ENCODE peak calls at places on chromosomes 6 and 20, in six cellular contexts. One of them, this sample, is unnamed.

GRCh38 chr20:63745961-63746765 is 6.6 kb downstream of the SLC2A4RG start:
- DNase-seq in HepG2: no peak
- DNase-seq in A549: no peak
- DNase-seq in H1: no peak
- DNase-seq in endothelial cell of umbilical vein: no peak
- DNase-seq in K562: no peak
- DNase-seq in this sample: no peak

GRCh38 chr6:157728183-157728881 is 94.7 kb upstream of the SNX9 start:
- DNase-seq in H1: no peak
- DNase-seq in endothelial cell of umbilical vein: no peak
- DNase-seq in HepG2: peak; percentile 99
- DNase-seq in A549: no peak
- DNase-seq in K562: no peak
- DNase-seq in this sample: no peak

GRCh38 chr6:157123245-157123644 is 200.1 kb downstream of the TMEM242 start:
- DNase-seq in endothelial cell of umbilical vein: no peak
- DNase-seq in K562: no peak
- DNase-seq in HepG2: no peak
- DNase-seq in A549: no peak
- DNase-seq in H1: no peak
- DNase-seq in this sample: no peak

GRCh38 chr6:129686941-129687627 is 22.9 kb downstream of the ARHGAP18 start:
- DNase-seq in HepG2: no peak
- DNase-seq in endothelial cell of umbilical vein: no peak
- DNase-seq in A549: no peak
- DNase-seq in K562: no peak
- DNase-seq in H1: no peak
- DNase-seq in this sample: no peak

GRCh38 chr20:57481281-57481711 is 43.6 kb downstream of the CTCFL start:
- DNase-seq in HepG2: no peak
- DNase-seq in K562: no peak
- DNase-seq in endothelial cell of umbilical vein: no peak
- DNase-seq in H1: no peak
- DNase-seq in A549: no peak
- DNase-seq in this sample: no peak

GRCh38 chr6:68238097-68238597 is 396.9 kb upstream of the ADGRB3 start:
- DNase-seq in endothelial cell of umbilical vein: no peak
- DNase-seq in H1: no peak
- DNase-seq in HepG2: no peak
- DNase-seq in K562: no peak
- DNase-seq in A549: no peak
- DNase-seq in this sample: no peak

GRCh38 chr6:26478100-26478984 is 20.6 kb downstream of the BTN2A1 start:
- DNase-seq in H1: no peak
- DNase-seq in A549: no peak
- DNase-seq in K562: no peak
- DNase-seq in HepG2: no peak
- DNase-seq in endothelial cell of umbilical vein: no peak
- DNase-seq in this sample: no peak

GRCh38 chr20:34023937-34024732 is 30.4 kb downstream of the RALY start:
- DNase-seq in endothelial cell of umbilical vein: no peak
- DNase-seq in H1: no peak
- DNase-seq in HepG2: no peak
- DNase-seq in K562: no peak
- DNase-seq in A549: no peak
- DNase-seq in this sample: no peak

GRCh38 chr6:139364302-139364981 is 10.0 kb downstream of the CITED2 start:
- DNase-seq in HepG2: no peak
- DNase-seq in K562: peak; percentile 64
- DNase-seq in H1: no peak
- DNase-seq in endothelial cell of umbilical vein: peak; percentile 66
- DNase-seq in A549: peak; percentile 27
- DNase-seq in this sample: no peak

GRCh38 chr20:47860049-47860830 is 75.0 kb upstream of the SULF2 start:
- DNase-seq in endothelial cell of umbilical vein: no peak
- DNase-seq in HepG2: no peak
- DNase-seq in A549: no peak
- DNase-seq in K562: no peak
- DNase-seq in H1: no peak
- DNase-seq in this sample: no peak

GRCh38 chr6:30411515-30412207 is 66.7 kb downstream of the RPP21 start:
- DNase-seq in K562: peak; percentile 30
- DNase-seq in endothelial cell of umbilical vein: peak; percentile 41
- DNase-seq in HepG2: peak; percentile 52
- DNase-seq in A549: peak; percentile 51
- DNase-seq in H1: peak; percentile 79
- DNase-seq in this sample: peak; percentile 80

GRCh38 chr20:44533928-44534327 is 12.1 kb upstream of the SERINC3 start:
- DNase-seq in K562: no peak
- DNase-seq in HepG2: no peak
- DNase-seq in A549: no peak
- DNase-seq in endothelial cell of umbilical vein: no peak
- DNase-seq in H1: no peak
- DNase-seq in this sample: no peak

GRCh38 chr6:148509152-148509571 is 166.5 kb downstream of the SASH1 start:
- DNase-seq in endothelial cell of umbilical vein: no peak
- DNase-seq in H1: no peak
- DNase-seq in A549: no peak
- DNase-seq in HepG2: no peak
- DNase-seq in K562: no peak
- DNase-seq in this sample: no peak

GRCh38 chr6:33144373-33144772 is 47.9 kb downstream of the COL11A2 start:
- DNase-seq in H1: no peak
- DNase-seq in endothelial cell of umbilical vein: peak; percentile 14
- DNase-seq in A549: no peak
- DNase-seq in HepG2: no peak
- DNase-seq in K562: peak; percentile 2
- DNase-seq in this sample: no peak

GRCh38 chr20:58991720-58992119 is 10.7 kb downstream of the NELFCD start:
- DNase-seq in K562: no peak
- DNase-seq in endothelial cell of umbilical vein: no peak
- DNase-seq in A549: no peak
- DNase-seq in HepG2: peak; percentile 89
- DNase-seq in H1: no peak
- DNase-seq in this sample: no peak

GRCh38 chr6:2020909-2021308 is 224.5 kb downstream of the GMDS start:
- DNase-seq in endothelial cell of umbilical vein: peak; percentile 66
- DNase-seq in K562: no peak
- DNase-seq in A549: no peak
- DNase-seq in H1: no peak
- DNase-seq in HepG2: no peak
- DNase-seq in this sample: no peak

GRCh38 chr6:158145940-158146339 is 22.1 kb downstream of the SERAC1 start:
- DNase-seq in HepG2: no peak
- DNase-seq in A549: no peak
- DNase-seq in H1: no peak
- DNase-seq in K562: no peak
- DNase-seq in endothelial cell of umbilical vein: no peak
- DNase-seq in this sample: no peak

GRCh38 chr6:170564936-170565530 is 10.9 kb downstream of the TBP start:
- DNase-seq in HepG2: no peak
- DNase-seq in H1: no peak
- DNase-seq in endothelial cell of umbilical vein: no peak
- DNase-seq in A549: no peak
- DNase-seq in K562: no peak
- DNase-seq in this sample: no peak

GRCh38 chr6:120652506-120652905 is 681.8 kb downstream of the TBC1D32 start:
- DNase-seq in H1: no peak
- DNase-seq in K562: no peak
- DNase-seq in endothelial cell of umbilical vein: no peak
- DNase-seq in HepG2: no peak
- DNase-seq in A549: no peak
- DNase-seq in this sample: no peak

GRCh38 chr20:5974531-5974930 is 24.1 kb downstream of the MCM8 start:
- DNase-seq in K562: no peak
- DNase-seq in HepG2: no peak
- DNase-seq in A549: no peak
- DNase-seq in endothelial cell of umbilical vein: no peak
- DNase-seq in H1: no peak
- DNase-seq in this sample: no peak

GRCh38 chr6:44430322-44430721 is 42.8 kb downstream of the CDC5L start:
- DNase-seq in K562: no peak
- DNase-seq in HepG2: no peak
- DNase-seq in H1: no peak
- DNase-seq in endothelial cell of umbilical vein: no peak
- DNase-seq in A549: no peak
- DNase-seq in this sample: no peak

GRCh38 chr20:16125810-16126209 is 447.4 kb downstream of the KIF16B start:
- DNase-seq in H1: no peak
- DNase-seq in endothelial cell of umbilical vein: no peak
- DNase-seq in HepG2: no peak
- DNase-seq in K562: no peak
- DNase-seq in A549: no peak
- DNase-seq in this sample: no peak

GRCh38 chr6:112600168-112600567 is 253.0 kb downstream of the RFPL4B start:
- DNase-seq in endothelial cell of umbilical vein: no peak
- DNase-seq in K562: no peak
- DNase-seq in H1: no peak
- DNase-seq in A549: no peak
- DNase-seq in HepG2: no peak
- DNase-seq in this sample: no peak

GRCh38 chr6:5599112-5599511 is 337.8 kb downstream of the FARS2 start:
- DNase-seq in HepG2: no peak
- DNase-seq in A549: no peak
- DNase-seq in endothelial cell of umbilical vein: no peak
- DNase-seq in K562: no peak
- DNase-seq in H1: no peak
- DNase-seq in this sample: no peak

GRCh38 chr6:5595184-5595583 is 333.9 kb downstream of the FARS2 start:
- DNase-seq in H1: no peak
- DNase-seq in A549: no peak
- DNase-seq in K562: no peak
- DNase-seq in HepG2: no peak
- DNase-seq in endothelial cell of umbilical vein: no peak
- DNase-seq in this sample: no peak

GRCh38 chr6:5592911-5593519 is 331.7 kb downstream of the FARS2 start:
- DNase-seq in A549: no peak
- DNase-seq in HepG2: no peak
- DNase-seq in K562: peak; percentile 55
- DNase-seq in H1: no peak
- DNase-seq in endothelial cell of umbilical vein: no peak
- DNase-seq in this sample: no peak

GRCh38 chr6:5598123-5598522 is 336.8 kb downstream of the FARS2 start:
- DNase-seq in H1: no peak
- DNase-seq in K562: no peak
- DNase-seq in HepG2: no peak
- DNase-seq in endothelial cell of umbilical vein: no peak
- DNase-seq in A549: no peak
- DNase-seq in this sample: no peak

GRCh38 chr6:5597413-5597812 is 336.1 kb downstream of the FARS2 start:
- DNase-seq in A549: no peak
- DNase-seq in K562: no peak
- DNase-seq in H1: no peak
- DNase-seq in HepG2: no peak
- DNase-seq in endothelial cell of umbilical vein: no peak
- DNase-seq in this sample: no peak
- TF ChIP-seq JUN in A549: no peak
- TF ChIP-seq JUN in K562: no peak
- TF ChIP-seq JUN in H1: no peak
- TF ChIP-seq JUN in HepG2: no peak
- TF ChIP-seq JUN in endothelial cell of umbilical vein: no peak
- TF ChIP-seq JUN in this sample: no peak

DNA sequence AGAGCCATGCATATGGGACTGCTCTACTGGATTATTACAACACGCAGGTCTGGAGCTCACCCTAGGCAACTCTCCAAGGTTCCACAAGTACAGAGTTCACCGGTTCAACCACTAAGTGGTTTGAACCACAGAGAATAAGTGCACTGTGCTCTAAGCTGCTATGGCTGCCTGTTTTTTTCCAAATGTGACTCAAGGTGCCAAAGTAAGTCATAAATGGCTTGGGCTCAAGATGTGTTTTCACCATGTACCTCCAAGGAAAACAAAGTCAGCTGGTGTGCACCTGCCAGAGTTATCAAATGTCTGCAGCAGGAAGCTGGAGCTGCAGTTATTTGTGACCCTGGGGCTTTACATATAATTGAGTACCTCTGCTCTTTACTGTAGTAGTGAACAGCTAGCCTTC is 76.7 kb downstream of the PREP start:
- DNase-seq in K562: no peak
- DNase-seq in endothelial cell of umbilical vein: peak; percentile 76
- DNase-seq in HepG2: peak; percentile 52
- DNase-seq in A549: no peak
- DNase-seq in H1: no peak
- DNase-seq in this sample: no peak
- TF ChIP-seq JUN in K562: no peak
- TF ChIP-seq JUN in endothelial cell of umbilical vein: no peak
- TF ChIP-seq JUN in HepG2: no peak
- TF ChIP-seq JUN in A549: no peak
- TF ChIP-seq JUN in H1: no peak
- TF ChIP-seq JUN in this sample: no peak

DNA sequence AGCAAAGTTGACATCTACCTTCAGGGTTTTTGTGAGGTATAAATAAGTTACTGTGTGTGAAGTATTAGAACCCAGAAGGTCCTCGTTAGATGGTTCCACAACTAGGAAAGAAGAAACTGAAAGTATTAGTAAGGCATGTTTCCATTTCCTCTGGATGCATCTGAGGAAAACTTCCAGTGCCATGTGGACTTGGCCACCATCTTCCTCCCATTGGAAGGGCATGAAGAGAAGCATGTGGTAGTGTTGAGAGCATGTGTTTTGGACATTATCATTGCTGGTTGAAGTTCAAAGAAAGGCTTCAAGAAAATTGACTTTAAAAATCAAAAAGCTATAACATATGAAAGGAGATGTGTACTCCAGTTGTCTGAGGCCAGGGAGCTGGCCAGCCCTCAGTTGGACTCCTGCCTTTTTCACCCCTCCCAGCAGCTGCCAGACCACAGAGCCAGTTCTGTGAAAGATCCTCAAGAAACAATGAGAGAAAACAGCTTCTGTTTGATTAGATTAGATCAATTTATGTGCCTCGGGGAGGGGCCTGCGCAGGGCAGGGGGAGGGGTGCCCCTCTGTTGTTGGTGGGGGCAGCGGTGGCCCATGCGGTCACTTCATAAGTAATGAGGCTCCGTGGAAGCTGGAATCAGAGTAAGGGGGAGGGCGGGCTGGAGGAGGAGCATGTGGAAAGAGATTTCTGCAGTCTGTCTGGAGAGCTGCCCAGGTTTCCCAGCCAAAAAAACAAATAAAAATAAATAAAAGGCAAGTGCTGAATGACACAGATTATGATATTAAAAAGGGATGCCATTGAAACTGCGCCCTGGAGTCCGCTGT is 154.0 kb downstream of the JARID2 start:
- DNase-seq in H1: no peak
- DNase-seq in HepG2: no peak
- DNase-seq in K562: peak; percentile 88
- DNase-seq in endothelial cell of umbilical vein: peak; percentile 87
- DNase-seq in A549: peak; percentile 24
- DNase-seq in this sample: no peak
- TF ChIP-seq JUN in H1: no peak
- TF ChIP-seq JUN in HepG2: no peak
- TF ChIP-seq JUN in K562: peak; percentile 11
- TF ChIP-seq JUN in endothelial cell of umbilical vein: no peak
- TF ChIP-seq JUN in A549: no peak
- TF ChIP-seq JUN in this sample: no peak

DNA sequence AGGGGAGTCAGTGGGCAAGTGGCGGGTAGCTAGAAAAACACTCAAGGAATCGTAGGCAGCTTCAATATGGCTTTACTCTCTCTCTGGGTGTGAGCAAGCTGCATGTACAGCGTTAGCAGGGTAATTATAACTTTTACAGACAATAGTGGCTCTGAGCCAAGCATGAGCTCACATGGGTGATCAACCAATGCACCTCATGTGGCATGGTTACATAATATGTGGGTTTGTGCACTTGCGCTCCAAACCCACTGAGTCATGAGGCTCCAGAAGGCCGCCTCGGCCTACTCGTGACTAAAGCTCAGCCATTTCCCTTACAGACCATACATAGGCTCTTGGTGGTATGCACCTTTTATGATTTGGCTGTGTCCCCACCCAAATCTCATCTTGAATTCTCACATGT is 78.4 kb upstream of the FBXL4 start:
- DNase-seq in endothelial cell of umbilical vein: no peak
- DNase-seq in HepG2: no peak
- DNase-seq in H1: no peak
- DNase-seq in A549: peak; percentile 12
- DNase-seq in K562: no peak
- DNase-seq in this sample: no peak
- TF ChIP-seq JUN in endothelial cell of umbilical vein: no peak
- TF ChIP-seq JUN in HepG2: no peak
- TF ChIP-seq JUN in H1: no peak
- TF ChIP-seq JUN in A549: no peak
- TF ChIP-seq JUN in K562: no peak
- TF ChIP-seq JUN in this sample: no peak